ENCODE peak calls at places on chromosomes 3 and 15, in six cellular contexts. J, E, L, N, Z and Q are unnamed samples.

GRCh38 chr3:133591271-133591742 is 17.8 kb downstream of the CDV3 start:
- DNase-seq in J (no peak), E (peak), L (no peak), N (peak), Z (no peak), Q (no peak)

GRCh38 chr3:3172627-3173026 is 6.9 kb downstream of the CRBN start:
- DNase-seq in J (no peak), E (no peak), L (no peak), N (no peak), Z (peak), Q (no peak)

GRCh38 chr3:49359623-49360022 is 1.5 kb upstream of the GPX1 start:
- DNase-seq in J (no peak), E (peak), L (no peak), N (peak), Z (no peak), Q (no peak)

GRCh38 chr3:193851941-193852674 is 259.1 kb downstream of the OPA1 start:
- DNase-seq in J (no peak), E (no peak), L (no peak), N (peak), Z (no peak), Q (no peak)

GRCh38 chr15:73691398-73691797 is 7.2 kb downstream of the CD276 start:
- DNase-seq in J (peak), E (peak), L (no peak), N (peak), Z (no peak), Q (no peak)

GRCh38 chr15:72323752-72324151 is 3.8 kb upstream of the CELF6 start:
- DNase-seq in J (no peak), E (no peak), L (no peak), N (no peak), Z (no peak), Q (no peak)

GRCh38 chr3:159664011-159664410 is 324.6 kb upstream of the IL12A start:
- DNase-seq in J (peak), E (peak), L (no peak), N (peak), Z (no peak), Q (no peak)

GRCh38 chr15:51580982-51581381 is 41.6 kb downstream of the DMXL2 start:
- DNase-seq in J (no peak), E (no peak), L (no peak), N (no peak), Z (no peak), Q (no peak)

GRCh38 chr15:79399591-79399990 is 32.5 kb upstream of the MINAR1 start:
- DNase-seq in J (no peak), E (no peak), L (no peak), N (no peak), Z (no peak), Q (no peak)

GRCh38 chr3:30511524-30512278 is 94.7 kb upstream of the TGFBR2 start:
- DNase-seq in J (no peak), E (peak), L (no peak), N (peak), Z (no peak), Q (no peak)

GRCh38 chr3:46546896-46547440 is 19.1 kb downstream of the LRRC2 start:
- DNase-seq in J (no peak), E (no peak), L (no peak), N (no peak), Z (peak), Q (no peak)

GRCh38 chr3:18481946-18482548 is 56.9 kb upstream of the SATB1 start:
- DNase-seq in J (no peak), E (no peak), L (no peak), N (no peak), Z (no peak), Q (no peak)

GRCh38 chr3:67715911-67716310 is 61.5 kb upstream of the SUCLG2 start:
- DNase-seq in J (no peak), E (no peak), L (no peak), N (no peak), Z (no peak), Q (no peak)

GRCh38 chr3:145898487-145898886 is 262.5 kb downstream of the PLOD2 start:
- DNase-seq in J (no peak), E (no peak), L (no peak), N (no peak), Z (no peak), Q (no peak)

GRCh38 chr3:120824613-120825012 is 82.1 kb downstream of the GTF2E1 start:
- DNase-seq in J (no peak), E (no peak), L (no peak), N (no peak), Z (no peak), Q (no peak)

GRCh38 chr15:51939216-51939615 is 32.4 kb downstream of the LEO1 start:
- DNase-seq in J (no peak), E (no peak), L (no peak), N (no peak), Z (no peak), Q (no peak)

GRCh38 chr15:60590935-60591490 is 112.1 kb upstream of the ICE2 start:
- DNase-seq in J (peak), E (peak), L (peak), N (no peak), Z (peak), Q (peak)

GRCh38 chr3:25043757-25044156 is 384.3 kb upstream of the RARB start:
- DNase-seq in J (no peak), E (no peak), L (no peak), N (no peak), Z (no peak), Q (no peak)

GRCh38 chr15:97817266-97817890 is 143.1 kb upstream of the ARRDC4 start:
- DNase-seq in J (no peak), E (no peak), L (no peak), N (no peak), Z (peak), Q (no peak)

GRCh38 chr3:166283856-166284255 is 446.6 kb upstream of the BCHE start:
- DNase-seq in J (no peak), E (peak), L (no peak), N (peak), Z (peak), Q (no peak)

GRCh38 chr15:91049378-91050127 is 27.2 kb upstream of the VPS33B start:
- DNase-seq in J (peak), E (peak), L (peak), N (peak), Z (peak), Q (peak)

GRCh38 chr15:41124058-41124457 is 8.0 kb upstream of the INO80 start:
- DNase-seq in J (no peak), E (no peak), L (no peak), N (no peak), Z (no peak), Q (no peak)

GRCh38 chr3:83567935-83568334 is 1390.9 kb upstream of the CADM2 start:
- DNase-seq in J (no peak), E (no peak), L (no peak), N (no peak), Z (no peak), Q (no peak)

GRCh38 chr15:44195151-44195740 is at the start of gene FRMD5:
- DNase-seq in J (peak), E (peak), L (peak), N (peak), Z (peak), Q (peak)

GRCh38 chr3:16253601-16254000 is 11.1 kb downstream of the DPH3 start:
- DNase-seq in J (no peak), E (peak), L (no peak), N (no peak), Z (no peak), Q (no peak)

GRCh38 chr3:86239956-86240355 is 751.0 kb downstream of the VGLL3 start:
- DNase-seq in J (no peak), E (no peak), L (no peak), N (no peak), Z (no peak), Q (no peak)

GRCh38 chr3:49535971-49536874 is 18.1 kb upstream of the BSN start:
- DNase-seq in J (no peak), E (no peak), L (no peak), N (no peak), Z (no peak), Q (no peak)

GRCh38 chr15:96336045-96336642 is 5.6 kb downstream of the NR2F2 start:
- DNase-seq in J (no peak), E (no peak), L (no peak), N (peak), Z (no peak), Q (no peak)

GRCh38 chr15:64634576-64635485 is 140.6 kb downstream of the RBPMS2 start:
- DNase-seq in J (peak), E (peak), L (peak), N (no peak), Z (no peak), Q (no peak)

GRCh38 chr15:82393671-82394070 is 35.9 kb upstream of the GOLGA6L9 start:
- DNase-seq in J (no peak), E (no peak), L (no peak), N (no peak), Z (no peak), Q (no peak)

GRCh38 chr3:183975981-183976662 is 41.6 kb downstream of the ABCC5 start:
- DNase-seq in J (no peak), E (peak), L (no peak), N (peak), Z (peak), Q (no peak)

GRCh38 chr3:69747511-69748248 is 8.4 kb downstream of the MITF start:
- DNase-seq in J (no peak), E (no peak), L (no peak), N (no peak), Z (no peak), Q (no peak)

GRCh38 chr3:151926956-151927355 is 53.5 kb downstream of the SUCNR1 start:
- DNase-seq in J (no peak), E (peak), L (no peak), N (peak), Z (no peak), Q (no peak)

GRCh38 chr3:42712716-42713372 is 10.2 kb upstream of the HHATL start:
- DNase-seq in J (no peak), E (no peak), L (peak), N (no peak), Z (no peak), Q (no peak)

GRCh38 chr3:16448691-16449090 is 64.8 kb downstream of the RFTN1 start:
- DNase-seq in J (no peak), E (peak), L (no peak), N (peak), Z (no peak), Q (no peak)

GRCh38 chr3:9901967-9902366 is 681 bp upstream of the IL17RE start:
- DNase-seq in J (no peak), E (no peak), L (no peak), N (no peak), Z (no peak), Q (no peak)

GRCh38 chr15:68586274-68586961 is 7.6 kb downstream of the CORO2B start:
- DNase-seq in J (no peak), E (peak), L (no peak), N (peak), Z (no peak), Q (no peak)

GRCh38 chr15:65916664-65917406 is 47.5 kb downstream of the RAB11A start:
- DNase-seq in J (peak), E (peak), L (peak), N (peak), Z (no peak), Q (peak)

GRCh38 chr3:160929595-160929994 is 173.6 kb downstream of the PPM1L start:
- DNase-seq in J (peak), E (no peak), L (no peak), N (peak), Z (no peak), Q (no peak)
- TF ChIP-seq CTCF in J (peak), E (peak), L (no peak), N (peak), Z (no peak), Q (no peak)

GRCh38 chr15:85615930-85616329 is 178.8 kb downstream of the KLHL25 start:
- DNase-seq in J (peak), E (no peak), L (no peak), N (peak), Z (peak), Q (peak)
- TF ChIP-seq CTCF in J (peak), E (peak), L (peak), N (peak), Z (peak), Q (peak)

DNA sequence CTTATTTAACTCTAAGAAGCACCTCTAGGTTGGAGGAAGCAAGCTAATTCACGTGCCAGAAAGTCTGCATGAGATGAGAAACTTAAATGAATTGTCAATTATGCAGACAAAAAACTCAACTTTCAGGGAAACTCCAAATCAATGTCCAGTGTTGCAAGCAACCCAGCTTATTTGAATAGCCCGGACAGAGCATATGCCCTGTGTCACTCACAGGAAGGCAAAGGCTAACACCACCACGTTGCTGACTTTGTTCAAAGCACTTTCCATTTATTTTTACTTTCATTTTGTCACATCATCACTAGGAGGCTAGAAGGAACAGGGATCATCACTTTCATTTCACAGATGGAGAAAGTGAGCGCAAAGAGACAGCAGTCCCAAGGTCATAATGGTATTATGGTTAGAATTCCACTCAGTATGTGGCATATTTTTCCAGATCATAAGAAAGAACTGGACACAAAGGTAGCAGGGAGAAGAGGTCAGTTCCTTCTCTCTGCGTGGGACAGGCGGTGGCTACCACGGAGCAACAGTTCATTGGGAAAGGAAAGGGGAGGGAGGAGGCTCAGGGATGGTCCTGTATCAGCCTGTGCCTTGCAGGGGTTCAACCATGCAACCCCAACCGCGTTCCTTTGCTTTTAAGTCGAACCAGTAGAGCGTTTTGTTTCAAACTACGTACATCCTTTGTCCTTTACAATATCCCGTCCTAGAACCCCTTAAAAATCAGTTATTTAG is 1.2 kb downstream of the HEG1 start:
- DNase-seq in J (no peak), E (no peak), L (no peak), N (peak), Z (peak), Q (peak)
- TF ChIP-seq CTCF in J (peak), E (no peak), L (no peak), N (peak), Z (no peak), Q (no peak)

GRCh38 chr15:57948554-57949289 is 116.8 kb downstream of the ALDH1A2 start:
- DNase-seq in J (peak), E (no peak), L (no peak), N (no peak), Z (no peak), Q (no peak)
- TF ChIP-seq CTCF in J (no peak), E (no peak), L (no peak), N (no peak), Z (no peak), Q (no peak)

GRCh38 chr15:80926126-80926525 is 63.5 kb downstream of the MESD start:
- DNase-seq in J (no peak), E (no peak), L (no peak), N (no peak), Z (no peak), Q (no peak)
- TF ChIP-seq CTCF in J (no peak), E (no peak), L (no peak), N (no peak), Z (no peak), Q (no peak)

GRCh38 chr3:39463269-39463668 is 4.2 kb upstream of the MOBP start:
- DNase-seq in J (no peak), E (no peak), L (no peak), N (no peak), Z (no peak), Q (no peak)
- TF ChIP-seq CTCF in J (no peak), E (no peak), L (no peak), N (no peak), Z (no peak), Q (no peak)